ENCODE peak calls at places on chromosomes 5 and 9, in ten cellular contexts. X is breast epithelium, R is fibroblast of villous mesenchyme, N is K562, J is fibroblast of lung, U is colonic mucosa, I is GM12865, Z is heart right ventricle, L is astrocyte of the cerebellum, Q is fibroblast of mammary gland. S is an unnamed sample.

GRCh38 chr9:133935328-133936040 is 56.6 kb downstream of the VAV2 start:
- DNase-seq in N (no peak), Q (peak), U (peak), R (peak), I (no peak), J (peak), Z (peak), X (peak), L (peak), S (peak)

GRCh38 chr5:14664270-14665109 is at the start of gene OTULIN:
- DNase-seq in I (peak), J (peak), U (peak), X (peak), L (no peak), N (peak), Q (peak), R (peak), Z (peak), S (peak)

GRCh38 chr5:80093796-80094195 is 58.6 kb downstream of the THBS4 start:
- DNase-seq in I (no peak), Q (no peak), R (no peak), Z (no peak), N (no peak), U (no peak), X (no peak), L (no peak), J (no peak), S (no peak)

GRCh38 chr5:121189569-121190305 is 661.9 kb upstream of the FTMT start:
- DNase-seq in X (no peak), L (peak), R (peak), I (no peak), N (no peak), U (no peak), Q (peak), Z (no peak), J (peak), S (peak)

GRCh38 chr9:126363250-126363649 is 36.6 kb downstream of the MVB12B start:
- DNase-seq in X (no peak), Z (no peak), U (peak), J (no peak), R (no peak), N (no peak), I (no peak), L (no peak), Q (no peak), S (no peak)

GRCh38 chr9:118577121-118577520 is 792.1 kb downstream of the BRINP1 start:
- DNase-seq in L (peak), J (peak), I (no peak), X (no peak), N (no peak), U (no peak), R (peak), Z (no peak), Q (peak), S (peak)

GRCh38 chr9:79763861-79764260 is 192.1 kb downstream of the TLE4 start:
- DNase-seq in N (no peak), L (no peak), Z (no peak), X (peak), Q (peak), J (peak), R (no peak), I (no peak), U (no peak), S (no peak)

GRCh38 chr9:16414451-16414850 is 456.0 kb downstream of the BNC2 start:
- DNase-seq in I (no peak), U (no peak), Z (no peak), R (no peak), J (peak), X (no peak), N (no peak), Q (peak), L (no peak), S (no peak)

GRCh38 chr9:131528886-131529505 is 2.1 kb downstream of the UCK1 start:
- DNase-seq in N (no peak), X (no peak), R (no peak), I (no peak), J (no peak), L (no peak), Z (no peak), Q (no peak), U (no peak), S (no peak)

GRCh38 chr5:39459091-39459490 is 34.3 kb upstream of the DAB2 start:
- DNase-seq in Q (peak), R (peak), N (no peak), J (peak), L (no peak), X (no peak), U (no peak), I (no peak), Z (no peak), S (no peak)

GRCh38 chr5:172188033-172188892 is at the start of gene STK10:
- DNase-seq in L (peak), U (peak), J (peak), Z (peak), R (peak), I (peak), X (peak), N (peak), Q (peak), S (peak)

GRCh38 chr5:172183881-172184280 is 4.1 kb downstream of the STK10 start:
- DNase-seq in J (no peak), Q (no peak), X (no peak), I (no peak), R (no peak), U (no peak), L (no peak), N (no peak), Z (no peak), S (no peak)

GRCh38 chr5:172187118-172188032 is 649 bp downstream of the STK10 start:
- DNase-seq in J (peak), Q (peak), R (peak), I (peak), X (no peak), Z (peak), U (peak), L (peak), N (peak), S (peak)

GRCh38 chr5:172185096-172185461 is 2.9 kb downstream of the STK10 start:
- DNase-seq in J (no peak), X (no peak), I (peak), Z (no peak), U (no peak), Q (no peak), L (no peak), R (no peak), N (no peak), S (no peak)

GRCh38 chr5:172186114-172186695 is 1.8 kb downstream of the STK10 start:
- DNase-seq in Q (no peak), X (no peak), R (no peak), U (no peak), N (no peak), J (no peak), I (no peak), L (no peak), Z (no peak), S (no peak)
- TF ChIP-seq CTCF in Q (no peak), X (no peak), R (no peak), U (no peak), N (no peak), J (no peak), I (no peak), L (no peak), Z (no peak), S (no peak)

GRCh38 chr5:176818391-176819098 is 8.2 kb downstream of the UNC5A start:
- DNase-seq in Q (no peak), L (no peak), I (no peak), N (no peak), R (no peak), J (no peak), Z (no peak), X (no peak), U (no peak), S (no peak)

GRCh38 chr5:176816791-176817272 is 6.5 kb downstream of the UNC5A start:
- DNase-seq in J (no peak), I (no peak), L (no peak), U (no peak), N (no peak), Z (no peak), Q (no peak), R (no peak), X (no peak), S (no peak)

GRCh38 chr5:176817369-176817841 is 7.0 kb downstream of the UNC5A start:
- DNase-seq in L (no peak), U (no peak), Z (no peak), Q (no peak), I (no peak), X (no peak), R (no peak), J (no peak), N (no peak), S (no peak)

GRCh38 chr5:176819476-176819875 is 9.1 kb downstream of the UNC5A start:
- DNase-seq in J (no peak), I (no peak), R (no peak), X (no peak), U (no peak), Q (no peak), N (peak), L (no peak), Z (no peak), S (no peak)

DNA sequence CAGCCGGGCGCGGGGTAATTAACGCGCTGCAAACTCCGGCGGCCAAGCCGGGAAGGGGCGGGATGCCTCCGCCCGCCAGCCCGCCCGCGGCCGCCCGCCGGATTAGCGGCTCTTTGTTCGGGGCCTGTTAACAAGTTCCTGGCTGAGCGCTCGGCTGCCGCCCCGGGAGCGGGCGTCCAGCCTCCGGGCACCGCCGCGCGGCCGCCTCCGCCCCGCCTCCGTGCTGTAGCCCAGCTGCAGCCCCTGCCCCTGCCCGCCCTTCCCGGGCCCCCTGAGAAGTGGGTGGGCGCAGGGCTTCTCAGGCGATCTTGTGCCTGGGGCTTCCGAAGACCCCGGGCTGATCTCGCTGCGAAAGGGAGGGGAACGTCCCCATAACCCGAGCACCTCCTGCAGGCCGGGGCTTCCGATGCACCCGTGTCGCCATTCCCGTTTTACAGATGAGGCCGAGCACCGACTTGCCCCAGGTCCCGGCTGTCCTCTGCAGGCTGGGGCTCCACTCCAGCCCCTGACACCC is 7.6 kb downstream of the UNC5A start:
- DNase-seq in Z (no peak), U (no peak), N (peak), R (peak), X (no peak), I (no peak), L (no peak), J (no peak), Q (peak), S (no peak)
- H3K4me3 ChIP-seq in Z (peak), U (peak), N (no peak), R (peak), X (peak), I (no peak), L (no peak), J (no peak), Q (no peak), S (no peak)

DNA sequence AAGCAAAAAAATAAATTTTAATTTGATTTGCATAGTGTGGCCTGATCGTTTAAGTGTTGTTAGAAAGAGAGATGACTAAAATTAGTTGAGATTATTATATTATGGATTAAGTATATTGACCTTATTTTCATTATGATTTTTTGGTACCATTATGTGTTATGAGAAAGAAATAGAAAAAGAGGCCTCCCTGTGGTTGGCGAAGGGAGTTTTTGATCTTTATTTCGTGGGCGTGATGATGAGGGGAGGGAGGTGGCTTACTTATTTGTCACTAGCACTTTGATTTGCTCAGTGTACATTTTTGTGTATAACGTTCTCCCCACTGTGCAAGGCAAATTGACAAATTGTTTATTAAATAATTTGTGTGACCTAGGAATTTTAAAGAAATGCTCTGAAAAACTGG is 2.8 kb downstream of the DAPK1 start:
- DNase-seq in X (no peak), I (peak), U (no peak), Z (no peak), N (no peak), J (no peak), L (no peak), R (no peak), Q (peak), S (no peak)
- TF ChIP-seq CTCF in X (no peak), I (no peak), U (no peak), Z (no peak), N (no peak), J (no peak), L (peak), R (no peak), Q (no peak), S (no peak)

DNA sequence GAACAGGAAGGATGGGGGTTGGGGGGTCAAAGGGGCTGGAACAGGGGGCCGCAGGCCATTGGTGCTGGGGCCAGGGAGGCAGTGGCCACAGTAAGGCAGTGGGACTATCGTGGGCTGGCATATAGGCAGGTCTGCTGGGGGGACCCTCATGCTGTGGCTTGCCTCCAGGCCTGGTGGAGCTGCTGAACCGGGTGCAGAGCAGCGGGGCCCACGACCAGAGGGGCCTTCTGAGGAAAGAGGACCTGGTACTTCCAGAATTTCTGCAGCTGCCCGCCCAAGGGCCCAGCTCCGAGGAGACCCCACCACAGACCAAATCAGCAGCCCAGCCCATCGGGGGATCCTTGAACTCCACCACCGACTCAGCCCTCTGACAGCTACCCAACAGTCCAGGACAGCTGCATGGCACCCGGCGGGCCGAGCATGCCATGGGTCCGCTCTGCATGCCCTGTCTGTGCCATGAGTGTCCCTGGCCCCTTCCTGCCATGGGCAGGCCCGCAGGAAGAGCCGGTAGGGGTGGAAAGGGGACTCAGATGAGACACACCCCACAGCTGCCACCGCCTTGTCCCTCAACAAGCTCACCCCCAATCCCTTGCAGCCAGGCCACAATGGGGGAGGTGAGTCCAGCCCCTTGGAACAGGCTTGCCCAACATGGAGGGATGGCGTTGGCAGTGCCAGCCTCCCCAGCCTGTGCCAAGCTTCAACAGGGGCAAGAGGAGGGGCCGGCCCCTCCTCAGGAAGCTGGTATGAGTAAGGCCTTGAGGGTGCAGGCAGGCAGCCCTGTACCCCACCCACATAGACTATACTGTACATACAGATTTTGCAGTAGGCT is 12.3 kb upstream of the SLC34A1 start:
- DNase-seq in L (no peak), R (no peak), X (no peak), I (no peak), N (no peak), U (no peak), Q (no peak), J (no peak), Z (no peak), S (no peak)
- H3K4me3 ChIP-seq in L (no peak), R (peak), X (no peak), I (no peak), N (peak), U (no peak), Q (no peak), J (no peak), Z (no peak), S (no peak)

S was measured in astrocyte of the spinal cord.